ENCODE peak calls at places on chromosomes 6 and 20, in five cellular contexts. G is HCT116, L is endothelial cell of umbilical vein, H is A549, M is SK-N-SH. F is an unnamed sample.

GRCh38 chr6:144581807-144582537 is 296.8 kb downstream of the UTRN start:
- DNase-seq in M (peak), L (peak), G (peak), H (peak), F (peak)

GRCh38 chr20:62887860-62888239 is 26.2 kb upstream of the TCFL5 start:
- DNase-seq in M (peak), G (no peak), H (no peak), L (no peak), F (no peak)

GRCh38 chr6:1724124-1724523 is 114.4 kb downstream of the FOXC1 start:
- DNase-seq in L (no peak), G (no peak), H (no peak), M (no peak), F (no peak)

GRCh38 chr6:83378621-83379388 is 52.0 kb downstream of the ME1 start:
- DNase-seq in G (no peak), M (no peak), L (no peak), H (no peak), F (peak)

GRCh38 chr6:117477988-117478852 is 4.3 kb upstream of the DCBLD1 start:
- DNase-seq in L (peak), G (no peak), H (peak), M (no peak), F (peak)

GRCh38 chr6:119077643-119078448 is 618 bp downstream of the FAM184A start:
- DNase-seq in M (peak), L (no peak), G (no peak), H (no peak), F (no peak)

GRCh38 chr6:56685102-56685733 is 42.5 kb upstream of the DST start:
- DNase-seq in M (no peak), G (no peak), L (no peak), H (no peak), F (no peak)

GRCh38 chr6:73134588-73134987 is 90.7 kb downstream of the KHDC1L start:
- DNase-seq in H (peak), G (peak), L (peak), M (peak), F (peak)

GRCh38 chr6:137494281-137494966 is at the start of gene OLIG3:
- DNase-seq in G (no peak), H (no peak), M (no peak), L (no peak), F (no peak)

GRCh38 chr6:8335896-8336295 is 99.4 kb downstream of the SLC35B3 start:
- DNase-seq in M (no peak), G (no peak), H (no peak), L (no peak), F (no peak)

GRCh38 chr20:63980317-63980805 is 571 bp upstream of the PRPF6 start:
- DNase-seq in L (no peak), H (no peak), M (no peak), G (no peak), F (no peak)

GRCh38 chr6:27601668-27602254 is 128.9 kb upstream of the ZNF184 start:
- DNase-seq in L (no peak), M (no peak), G (no peak), H (peak), F (peak)

GRCh38 chr6:43263314-43264178 is 20.3 kb downstream of the TTBK1 start:
- DNase-seq in M (peak), H (peak), G (peak), L (peak), F (peak)

GRCh38 chr6:21666788-21667681 is 73.5 kb downstream of the SOX4 start:
- DNase-seq in L (peak), M (peak), H (no peak), G (no peak), F (no peak)

GRCh38 chr6:106572436-106572835 is 56.9 kb downstream of the RTN4IP1 start:
- DNase-seq in M (no peak), H (no peak), L (no peak), G (no peak), F (no peak)

GRCh38 chr6:62805431-62805830 is 405.8 kb upstream of the FKBP1C start:
- DNase-seq in G (no peak), M (no peak), H (no peak), L (no peak), F (no peak)

GRCh38 chr6:107822154-107823046 is 1.7 kb downstream of the SCML4 start:
- DNase-seq in L (no peak), H (no peak), M (no peak), G (no peak), F (peak)

GRCh38 chr6:11500008-11500407 is 37.5 kb upstream of the TMEM170B start:
- DNase-seq in G (no peak), M (no peak), L (peak), H (no peak), F (no peak)

GRCh38 chr20:60262967-60263603 is 304.9 kb downstream of the CDH26 start:
- DNase-seq in G (no peak), M (peak), L (no peak), H (peak), F (peak)
- TF ChIP-seq MAX in G (no peak), M (no peak), L (no peak), H (no peak), F (peak)

GRCh38 chr6:4449409-4449808 is 314.0 kb upstream of the ECI2 start:
- DNase-seq in M (no peak), G (no peak), H (no peak), L (no peak), F (no peak)
- TF ChIP-seq MAX in M (no peak), G (no peak), H (no peak), L (no peak), F (no peak)

DNA sequence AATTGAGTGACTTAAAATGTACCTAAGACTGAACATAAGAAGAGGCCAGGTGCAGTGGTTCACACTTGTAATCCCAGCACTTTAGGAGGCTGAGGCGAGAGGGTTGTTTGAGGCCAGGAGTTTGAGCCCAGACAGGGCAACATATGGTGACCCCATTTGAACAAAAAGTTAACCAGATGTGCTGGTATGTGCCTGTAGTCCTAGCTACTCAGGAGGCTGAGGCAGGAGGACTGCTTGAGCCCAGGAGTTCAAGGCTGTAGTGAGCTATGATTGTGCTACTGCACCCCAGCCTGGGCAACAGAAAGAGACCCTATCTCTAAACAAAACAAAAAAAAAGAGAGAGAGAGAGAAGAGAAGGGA is 10.1 kb upstream of the PAQR8 start:
- DNase-seq in H (no peak), G (no peak), M (no peak), L (no peak), F (no peak)
- TF ChIP-seq MAX in H (no peak), G (no peak), M (no peak), L (no peak), F (no peak)

DNA sequence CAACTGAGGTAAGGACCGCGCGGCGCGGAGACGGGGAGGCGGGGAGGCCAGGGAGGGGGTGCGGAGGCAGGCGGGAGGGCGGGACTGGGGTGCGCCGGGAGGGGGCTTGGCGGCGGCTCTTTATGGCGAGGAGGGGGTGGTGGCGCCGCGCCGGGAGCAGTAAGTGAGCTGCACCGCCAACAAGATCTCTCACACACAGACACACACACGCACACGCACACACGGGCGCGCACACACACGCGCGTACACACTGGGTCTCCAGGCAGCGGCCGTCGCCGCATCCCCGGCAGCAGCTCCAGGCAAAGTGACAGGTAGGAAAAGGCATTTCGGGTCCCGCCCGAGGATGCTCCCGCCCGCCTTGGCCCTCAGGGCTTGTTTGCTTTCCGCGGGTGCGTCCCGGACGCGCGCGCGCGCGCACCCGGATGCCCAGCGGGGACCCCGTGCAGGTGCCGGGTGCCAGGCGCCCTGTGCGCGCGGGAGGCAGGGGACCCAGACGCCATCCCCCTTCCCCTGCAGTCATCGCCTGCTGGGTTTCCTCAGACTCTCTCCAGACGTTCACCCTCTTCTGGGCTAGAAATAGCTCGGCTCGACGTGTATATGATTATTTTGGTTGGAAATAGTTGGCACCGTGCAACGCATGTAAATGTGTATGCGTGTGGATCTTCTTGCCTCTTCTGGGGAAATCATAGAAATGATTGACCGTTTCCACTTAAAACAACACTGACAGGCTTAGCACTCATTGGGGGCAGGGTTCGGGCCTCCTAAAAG is at the start of gene PLCB4:
- DNase-seq in G (no peak), H (peak), L (peak), M (peak), F (no peak)
- TF ChIP-seq MAX in G (no peak), H (peak), L (no peak), M (no peak), F (no peak)

GRCh38 chr6:7119272-7119801 is 11.6 kb downstream of the RREB1 start:
- DNase-seq in M (no peak), G (no peak), L (no peak), H (no peak), F (no peak)

GRCh38 chr6:7124631-7125030 is 16.9 kb downstream of the RREB1 start:
- DNase-seq in M (no peak), H (no peak), G (no peak), L (no peak), F (no peak)

GRCh38 chr6:7122684-7123083 is 14.9 kb downstream of the RREB1 start:
- DNase-seq in G (no peak), L (no peak), M (no peak), H (no peak), F (no peak)

GRCh38 chr6:7124114-7124513 is 16.4 kb downstream of the RREB1 start:
- DNase-seq in M (no peak), H (no peak), G (no peak), L (no peak), F (no peak)

DNA sequence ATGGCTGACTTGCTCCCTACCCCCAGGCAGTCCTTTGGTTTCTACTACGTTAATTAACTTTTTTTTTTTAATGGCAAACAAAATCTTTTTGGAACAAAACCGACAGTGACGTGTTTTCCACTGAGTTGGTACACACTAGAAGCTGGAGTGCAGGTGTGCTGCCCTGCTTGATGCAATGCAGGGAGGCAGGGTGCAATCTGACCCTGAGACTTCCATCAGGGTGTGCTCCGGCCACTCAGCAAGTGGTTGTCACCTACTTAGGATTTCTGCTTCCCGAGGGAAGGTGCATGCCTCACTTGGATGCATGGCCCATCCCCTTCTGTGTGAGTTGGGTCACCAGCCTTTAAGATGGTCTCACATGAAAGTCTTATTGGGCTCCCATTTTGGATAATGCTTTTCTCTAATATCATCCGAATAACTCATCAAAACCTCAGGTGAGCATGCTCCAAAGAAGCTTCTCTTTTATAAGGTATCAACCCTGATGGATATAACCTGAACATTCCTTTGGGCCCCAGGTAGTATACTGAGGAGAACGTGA is 14.0 kb downstream of the RREB1 start:
- DNase-seq in L (no peak), M (no peak), H (no peak), G (no peak), F (no peak)
- TF ChIP-seq MAX in L (no peak), M (no peak), H (no peak), G (no peak), F (no peak)

DNA sequence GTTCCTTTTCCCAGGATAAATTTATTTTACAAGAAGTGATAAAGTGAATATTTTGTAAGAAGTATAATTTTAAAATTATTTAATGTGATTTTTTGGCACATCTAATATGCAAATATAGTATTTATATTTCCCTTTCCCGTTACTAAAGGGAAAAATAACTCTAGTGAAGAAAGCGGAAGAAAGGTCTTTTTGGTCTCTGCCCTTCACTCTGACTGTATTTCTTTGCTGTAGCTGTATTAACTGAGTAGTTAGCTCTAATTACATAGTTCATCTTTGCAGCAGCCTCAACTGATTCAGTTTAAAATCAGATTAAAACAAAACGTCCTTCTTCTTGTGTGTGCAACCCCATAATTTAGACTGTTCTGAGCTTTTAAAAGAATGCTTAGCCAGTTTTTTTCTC is 57.4 kb upstream of the RNF144B start:
- DNase-seq in M (no peak), G (no peak), H (no peak), L (no peak), F (no peak)
- TF ChIP-seq MAX in M (no peak), G (no peak), H (no peak), L (no peak), F (no peak)

GRCh38 chr6:88870728-88871330 is 92.6 kb downstream of the RNGTT start:
- DNase-seq in G (peak), M (peak), H (peak), L (peak), F (peak)
- TF ChIP-seq MAX in G (no peak), M (no peak), H (no peak), L (no peak), F (no peak)

GRCh38 chr6:142321451-142321850 is 19.6 kb downstream of the ADGRG6 start:
- DNase-seq in M (no peak), H (no peak), L (no peak), G (no peak), F (no peak)
- TF ChIP-seq MAX in M (no peak), H (no peak), L (no peak), G (no peak), F (no peak)

DNA sequence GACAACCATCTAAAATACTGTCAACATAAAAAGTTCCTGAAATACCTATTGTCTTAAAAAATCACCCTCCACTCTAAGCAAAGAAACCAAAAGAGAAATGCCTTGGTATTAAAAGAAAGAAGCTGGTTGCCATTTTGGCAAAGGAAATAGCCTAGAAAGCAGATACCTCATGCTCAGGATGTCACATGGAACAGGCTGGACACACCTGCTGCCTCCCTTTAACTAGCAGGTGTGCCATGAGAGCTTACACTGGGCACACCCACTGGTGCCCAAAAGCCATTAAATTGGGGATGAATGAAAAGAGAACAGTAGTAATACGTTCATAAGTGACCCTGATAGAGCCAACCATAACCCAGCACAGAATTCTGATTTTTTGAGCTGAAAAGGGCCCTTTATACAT is 1.5 kb downstream of the SLC23A2 start:
- DNase-seq in G (no peak), H (no peak), L (no peak), M (no peak), F (no peak)
- TF ChIP-seq MAX in G (no peak), H (no peak), L (no peak), M (no peak), F (no peak)

DNA sequence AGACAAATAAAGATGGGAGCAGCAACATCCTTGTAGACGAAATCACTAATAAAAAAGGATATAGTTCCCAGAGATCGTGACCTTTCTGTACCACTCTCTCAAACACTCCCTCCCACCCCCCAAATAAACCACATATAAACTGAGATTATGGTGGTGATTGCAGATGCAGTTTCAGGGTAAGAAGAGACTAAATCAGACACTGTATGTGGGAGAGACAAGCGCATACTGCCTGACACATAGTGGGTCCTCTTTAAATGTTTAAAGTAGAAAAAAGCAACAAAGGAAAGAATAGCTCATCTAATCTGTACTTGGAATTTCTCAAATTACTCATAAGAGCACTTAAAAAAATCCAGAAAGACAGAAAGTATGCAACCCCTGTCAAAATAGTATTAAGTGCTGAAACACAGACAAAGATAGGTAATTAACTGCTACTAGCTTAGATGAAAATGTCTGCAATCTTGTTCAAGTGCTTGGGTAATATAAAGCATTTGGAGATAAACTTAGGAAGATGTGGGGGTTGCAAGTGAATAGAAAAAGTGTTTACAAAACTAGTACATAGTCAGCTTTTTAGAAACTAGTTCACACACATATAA is 151.6 kb downstream of the BACH2 start:
- DNase-seq in M (no peak), H (no peak), L (no peak), G (no peak), F (no peak)
- TF ChIP-seq MAX in M (no peak), H (no peak), L (no peak), G (no peak), F (no peak)